ENCODE peak calls at places on chromosomes 3 and 15, in six cellular contexts. M is lower lobe of right lung, V is adrenal gland, O is right atrium auricular region, X is pancreas, C is transverse colon. J is an unnamed sample.
A peak's percentile ranks its signal among the peaks of the same experiment; 100 is the strongest.

GRCh38 chr15:75947117-75947516 is 43.4 kb downstream of the FBXO22 start:
- DNase-seq in M (no peak), V (no peak), O (no peak), X (no peak), C (no peak), J (no peak)

GRCh38 chr3:52053307-52054304 is 2.8 kb downstream of the DUSP7 start:
- DNase-seq in M (peak; percentile 57), V (no peak), O (no peak), X (no peak), C (no peak), J (no peak)

GRCh38 chr3:63644212-63644777 is 8.2 kb upstream of the SNTN start:
- DNase-seq in M (no peak), V (no peak), O (no peak), X (no peak), C (no peak), J (no peak)

GRCh38 chr3:132344666-132345280 is 27.6 kb downstream of the ACP3 start:
- DNase-seq in M (no peak), V (no peak), O (no peak), X (no peak), C (no peak), J (no peak)

GRCh38 chr15:92803852-92804609 is 96.1 kb upstream of the CHD2 start:
- DNase-seq in M (peak; percentile 92), V (peak; percentile 91), O (peak; percentile 92), X (peak; percentile 65), C (peak; percentile 79), J (peak; percentile 40)

GRCh38 chr15:67745059-67745993 is 80.0 kb upstream of the SKOR1 start:
- DNase-seq in M (no peak), V (no peak), O (no peak), X (no peak), C (no peak), J (no peak)

GRCh38 chr3:55645406-55645805 is 158.3 kb upstream of the WNT5A start:
- DNase-seq in M (no peak), V (no peak), O (no peak), X (no peak), C (no peak), J (no peak)

GRCh38 chr15:64807051-64807749 is 18.2 kb downstream of the PIF1 start:
- DNase-seq in M (no peak), V (no peak), O (no peak), X (no peak), C (no peak), J (no peak)

GRCh38 chr3:107404727-107405519 is 27.7 kb downstream of the CCDC54 start:
- DNase-seq in M (no peak), V (no peak), O (no peak), X (no peak), C (no peak), J (no peak)

GRCh38 chr15:68187559-68187958 is 17.6 kb downstream of the CALML4 start:
- DNase-seq in M (no peak), V (peak; percentile 79), O (peak; percentile 76), X (peak; percentile 57), C (peak; percentile 72), J (peak; percentile 72)

GRCh38 chr3:45794177-45794560 is 2.2 kb downstream of the SLC6A20 start:
- DNase-seq in M (no peak), V (no peak), O (peak; percentile 38), X (no peak), C (no peak), J (no peak)

GRCh38 chr15:27776501-27776900 is 322.6 kb downstream of the OCA2 start:
- DNase-seq in M (no peak), V (no peak), O (no peak), X (no peak), C (no peak), J (no peak)

GRCh38 chr3:149476135-149476684 is 1.7 kb downstream of the TM4SF4 start:
- DNase-seq in M (no peak), V (no peak), O (no peak), X (no peak), C (no peak), J (no peak)

GRCh38 chr3:23739536-23739935 is 66.2 kb upstream of the UBE2E1 start:
- DNase-seq in M (no peak), V (no peak), O (no peak), X (no peak), C (no peak), J (no peak)

GRCh38 chr3:129688310-129688895 is 81.9 kb upstream of the PLXND1 start:
- DNase-seq in M (peak; percentile 61), V (peak; percentile 70), O (peak; percentile 88), X (peak; percentile 43), C (peak; percentile 44), J (peak; percentile 59)

GRCh38 chr15:56227315-56227714 is 16.4 kb downstream of the RFX7 start:
- DNase-seq in M (no peak), V (no peak), O (no peak), X (no peak), C (no peak), J (no peak)

GRCh38 chr15:93382196-93382820 is 293.3 kb upstream of the RGMA start:
- DNase-seq in M (no peak), V (no peak), O (no peak), X (peak; percentile 80), C (no peak), J (no peak)

GRCh38 chr3:104279617-104280016 is 1087.1 kb upstream of the ALCAM start:
- DNase-seq in M (no peak), V (no peak), O (no peak), X (no peak), C (no peak), J (no peak)

GRCh38 chr3:113552851-113553250 is 20.5 kb downstream of the SIDT1 start:
- DNase-seq in M (no peak), V (no peak), O (no peak), X (no peak), C (no peak), J (no peak)

GRCh38 chr3:57794501-57794900 is 38.4 kb downstream of the SLMAP start:
- DNase-seq in M (no peak), V (no peak), O (no peak), X (no peak), C (no peak), J (no peak)

GRCh38 chr3:57792198-57792597 is 36.1 kb downstream of the SLMAP start:
- DNase-seq in M (no peak), V (no peak), O (no peak), X (no peak), C (no peak), J (no peak)

GRCh38 chr3:57794951-57795350 is 38.8 kb downstream of the SLMAP start:
- DNase-seq in M (no peak), V (no peak), O (no peak), X (no peak), C (no peak), J (no peak)

GRCh38 chr3:57796261-57796660 is 40.2 kb downstream of the SLMAP start:
- DNase-seq in M (no peak), V (no peak), O (no peak), X (no peak), C (no peak), J (no peak)

GRCh38 chr3:57793737-57794187 is 37.7 kb downstream of the SLMAP start:
- DNase-seq in M (no peak), V (no peak), O (no peak), X (no peak), C (no peak), J (no peak)
- H3K4me1 ChIP-seq in M (no peaks in the 10 kb centered on the region), V (peaks cover 53% of the 10 kb centered on the region), O (no peaks in the 10 kb centered on the region), X (peaks cover 25% of the 10 kb centered on the region), C (peaks cover 38% of the 10 kb centered on the region), J (peaks cover 14% of the 10 kb centered on the region)

DNA sequence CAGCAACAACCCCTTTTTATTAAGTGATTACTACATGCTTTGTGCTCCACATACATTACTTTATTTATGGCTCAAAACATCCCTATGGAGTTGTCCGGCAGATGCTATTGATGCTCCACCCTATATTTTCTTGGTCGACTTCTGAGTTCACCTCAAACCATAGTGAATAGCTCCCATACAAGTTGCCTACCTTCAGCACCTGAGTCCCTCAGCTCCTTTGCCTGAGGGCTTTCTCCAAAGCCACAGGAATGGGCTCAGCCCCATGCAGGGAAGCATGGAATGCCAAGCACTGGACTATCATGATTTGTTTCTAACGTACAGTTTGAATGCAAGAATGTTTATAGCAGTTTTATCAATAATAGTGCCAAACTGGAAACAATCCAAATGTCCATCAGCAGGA is 124.8 kb upstream of the TNIK start:
- DNase-seq in M (no peak), V (no peak), O (no peak), X (no peak), C (no peak), J (no peak)
- TF ChIP-seq CTCF in M (no peak), V (no peak), O (no peak), X (no peak), C (no peak), J (no peak)

DNA sequence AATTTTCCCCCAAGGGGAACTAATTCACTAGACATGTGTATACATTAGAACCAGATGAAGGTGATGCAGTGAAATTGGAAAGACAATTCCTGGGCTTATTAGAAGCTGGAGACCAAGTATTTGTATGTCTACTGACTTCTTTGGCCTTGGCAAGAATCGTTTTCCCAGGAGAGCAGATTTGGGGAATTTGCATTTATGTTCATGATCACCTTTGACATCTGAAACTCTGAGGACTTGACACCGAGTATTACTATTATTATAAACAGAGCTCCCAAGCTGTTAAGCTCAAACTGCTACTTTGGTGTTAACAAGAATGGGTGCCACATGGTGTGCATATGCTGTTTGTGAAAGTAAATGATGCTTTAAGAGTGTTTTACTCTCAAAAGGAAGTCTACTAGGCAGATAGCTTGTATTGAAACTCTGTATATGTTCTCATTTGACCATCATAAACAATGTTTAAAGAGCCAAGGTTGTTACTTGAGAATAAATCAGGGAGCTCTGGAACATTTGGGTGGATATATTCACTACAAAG is 519.8 kb upstream of the GOLIM4 start:
- DNase-seq in M (no peak), V (no peak), O (no peak), X (no peak), C (no peak), J (no peak)
- H3K4me1 ChIP-seq in M (no peaks in the 10 kb centered on the region), V (no peaks in the 10 kb centered on the region), O (no peaks in the 10 kb centered on the region), X (no peaks in the 10 kb centered on the region), C (no peaks in the 10 kb centered on the region), J (no peaks in the 10 kb centered on the region)

DNA sequence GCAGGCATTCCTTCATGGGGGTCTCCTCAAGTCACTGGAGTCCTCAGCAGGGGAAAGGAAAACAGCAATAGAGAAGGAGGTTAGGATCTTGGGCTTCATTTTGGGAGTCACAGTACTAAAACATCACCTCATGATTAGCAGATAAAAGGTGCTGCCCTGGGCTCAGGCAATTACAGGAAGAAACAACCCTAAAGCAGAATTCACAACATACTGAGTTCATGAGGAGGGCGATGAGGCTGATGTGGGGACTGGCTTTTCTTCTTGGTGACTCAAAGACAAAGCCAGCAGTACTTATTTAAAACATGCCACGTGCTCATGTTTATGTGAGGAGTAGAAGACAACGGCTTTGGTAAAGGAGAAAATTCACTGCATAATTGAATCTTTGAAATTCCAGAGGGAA is 822.3 kb upstream of the CFAP20DC start:
- DNase-seq in M (no peak), V (no peak), O (no peak), X (no peak), C (no peak), J (no peak)
- TF ChIP-seq CTCF in M (no peak), V (no peak), O (no peak), X (no peak), C (no peak), J (no peak)

GRCh38 chr3:48516571-48516970 is 12.6 kb upstream of the SHISA5 start:
- DNase-seq in M (no peak), V (no peak), O (no peak), X (no peak), C (no peak), J (no peak)
- H3K4me1 ChIP-seq in M (no peaks in the 10 kb centered on the region), V (no peaks in the 10 kb centered on the region), O (no peaks in the 10 kb centered on the region), X (no peaks in the 10 kb centered on the region), C (no peaks in the 10 kb centered on the region), J (no peaks in the 10 kb centered on the region)